ENCODE peak calls at places on chromosomes 12 and 14, in eight cellular contexts. T, K, L, M, N, O, D and F are unnamed samples.

GRCh38 chr12:118164798-118165486 is 29.0 kb downstream of the PEBP1 start:
- DNase-seq in T (no peak), D (no peak), L (no peak), M (no peak), O (no peak), K (peak), N (peak), F (peak)

GRCh38 chr12:1559729-1560128 is 34.7 kb downstream of the FBXL14 start:
- DNase-seq in O (no peak), D (no peak), M (no peak), N (no peak), K (no peak), L (no peak), T (no peak), F (no peak)

GRCh38 chr14:78498062-78498595 is 328.0 kb downstream of the NRXN3 start:
- DNase-seq in L (no peak), T (no peak), M (no peak), O (no peak), N (no peak), D (no peak), K (no peak), F (no peak)

GRCh38 chr12:122028165-122028591 is 6.5 kb downstream of the BCL7A start:
- DNase-seq in L (no peak), O (no peak), T (no peak), M (peak), D (no peak), K (peak), N (no peak), F (no peak)

GRCh38 chr14:50447491-50447890 is 50.8 kb upstream of the CDKL1 start:
- DNase-seq in L (no peak), M (no peak), N (no peak), K (no peak), O (no peak), D (no peak), T (no peak), F (no peak)

GRCh38 chr14:56087824-56088571 is 30.2 kb upstream of the PELI2 start:
- DNase-seq in O (no peak), K (no peak), D (no peak), L (no peak), N (no peak), T (no peak), M (no peak), F (no peak)

GRCh38 chr12:57899010-57899662 is 42.2 kb upstream of the ATP23 start:
- DNase-seq in N (no peak), L (no peak), K (peak), M (peak), T (peak), O (peak), D (peak), F (no peak)

GRCh38 chr14:52018252-52018651 is 28.9 kb downstream of the RTRAF start:
- DNase-seq in O (no peak), M (no peak), D (no peak), N (no peak), L (no peak), K (no peak), T (no peak), F (no peak)

GRCh38 chr12:6377667-6377994 is 2.3 kb upstream of the SCNN1A start:
- DNase-seq in N (no peak), O (no peak), L (no peak), K (no peak), D (no peak), T (peak), M (no peak), F (no peak)

GRCh38 chr12:4796218-4796617 is 76.0 kb downstream of the GALNT8 start:
- DNase-seq in L (no peak), D (no peak), T (no peak), M (no peak), N (no peak), K (no peak), O (no peak), F (no peak)

GRCh38 chr12:4791497-4791896 is 71.3 kb downstream of the GALNT8 start:
- DNase-seq in L (no peak), T (no peak), K (no peak), M (no peak), N (no peak), D (no peak), O (no peak), F (no peak)

GRCh38 chr12:4797096-4797495 is 76.9 kb downstream of the GALNT8 start:
- DNase-seq in K (no peak), O (no peak), T (no peak), N (peak), M (no peak), D (no peak), L (no peak), F (no peak)

GRCh38 chr12:4789776-4790175 is 69.6 kb downstream of the GALNT8 start:
- DNase-seq in T (no peak), K (no peak), O (no peak), N (no peak), D (no peak), M (no peak), L (no peak), F (no peak)

GRCh38 chr12:4794503-4794902 is 74.3 kb downstream of the GALNT8 start:
- DNase-seq in O (no peak), T (no peak), M (no peak), N (no peak), L (no peak), K (no peak), D (no peak), F (no peak)
- TF ChIP-seq CTCF in O (no peak), T (no peak), M (no peak), N (no peak), L (no peak), K (no peak), D (no peak), F (no peak)

GRCh38 chr12:93783827-93784226 is 106.7 kb downstream of the CRADD start:
- DNase-seq in L (no peak), N (no peak), T (no peak), M (peak), D (no peak), O (no peak), K (no peak), F (no peak)
- TF ChIP-seq CTCF in L (no peak), N (no peak), T (no peak), M (no peak), D (no peak), O (no peak), K (no peak), F (no peak)

GRCh38 chr12:98422809-98423208 is 92.6 kb upstream of the TMPO start:
- DNase-seq in M (no peak), L (no peak), K (no peak), O (no peak), N (peak), D (no peak), T (no peak), F (no peak)
- TF ChIP-seq CTCF in M (no peak), L (no peak), K (peak), O (no peak), N (peak), D (no peak), T (peak), F (peak)

GRCh38 chr14:54975856-54976255 is 51.0 kb downstream of the WDHD1 start:
- DNase-seq in D (no peak), N (no peak), L (no peak), O (no peak), M (no peak), K (no peak), T (no peak), F (no peak)

GRCh38 chr14:54979039-54979438 is 47.9 kb downstream of the WDHD1 start:
- DNase-seq in T (no peak), D (no peak), O (no peak), L (no peak), N (no peak), M (no peak), K (no peak), F (no peak)

GRCh38 chr14:54976316-54976715 is 50.6 kb downstream of the WDHD1 start:
- DNase-seq in M (no peak), K (no peak), L (no peak), O (no peak), N (no peak), T (no peak), D (no peak), F (no peak)

GRCh38 chr14:54985156-54985555 is 41.7 kb downstream of the WDHD1 start:
- DNase-seq in D (no peak), L (no peak), O (no peak), M (no peak), K (no peak), T (no peak), N (no peak), F (no peak)

GRCh38 chr14:54981698-54982097 is 45.2 kb downstream of the WDHD1 start:
- DNase-seq in L (no peak), N (no peak), D (no peak), O (no peak), M (no peak), T (no peak), K (no peak), F (no peak)
- TF ChIP-seq CTCF in L (peak), N (peak), D (no peak), O (no peak), M (no peak), T (no peak), K (peak), F (peak)